ENCODE peak calls at places on chromosome 1, in ten cellular contexts. K is CD8-positive, alpha-beta T cell; Y is psoas muscle; G is transverse colon; L is KBM-7; H is EL; Q is head of caudate nucleus; W is activated effector memory CD4-positive, alpha-beta T cell treated with anti-CD3 and anti-CD28 coated beads, Interleukin-2, amount 50 U/mL, for 16 hours; Z is neural crest cell; F is activated T-cell treated with anti-CD3 and anti-CD28 coated beads, Interleukin-2, amount 50 U/mL, for 4 hours. R is an unnamed sample.

GRCh38 chr1:244075247-244075722 is 24.2 kb downstream of the ZBTB18 start:
- DNase-seq in K (no peak), Y (no peak), G (no peak), L (no peak), H (peak), Q (no peak), W (no peak), Z (no peak), F (no peak), R (no peak)

GRCh38 chr1:90836345-90836679 is 119.2 kb upstream of the BARHL2 start:
- DNase-seq in K (no peak), Y (no peak), G (no peak), L (no peak), H (no peak), Q (no peak), W (no peak), Z (no peak), F (no peak), R (no peak)

GRCh38 chr1:47437518-47438320 is at the start of gene FOXD2:
- DNase-seq in K (peak), Y (peak), G (peak), L (peak), H (peak), Q (no peak), W (peak), Z (peak), F (peak), R (peak)

GRCh38 chr1:44677201-44677520 is 2.6 kb downstream of the ARMH1 start:
- DNase-seq in K (no peak), Y (no peak), G (no peak), L (peak), H (peak), Q (no peak), W (no peak), Z (no peak), F (no peak), R (no peak)

GRCh38 chr1:43043695-43044094 is 85.0 kb upstream of the SLC2A1 start:
- DNase-seq in K (no peak), Y (no peak), G (no peak), L (no peak), H (no peak), Q (no peak), W (no peak), Z (no peak), F (no peak), R (no peak)

GRCh38 chr1:226820935-226821718 is 49.3 kb upstream of the PSEN2 start:
- DNase-seq in K (no peak), Y (peak), G (peak), L (no peak), H (peak), Q (peak), W (peak), Z (no peak), F (no peak), R (no peak)

GRCh38 chr1:154193821-154194220 is 1.9 kb upstream of the TPM3 start:
- DNase-seq in K (no peak), Y (peak), G (no peak), L (no peak), H (peak), Q (no peak), W (no peak), Z (no peak), F (no peak), R (no peak)

GRCh38 chr1:72000809-72001208 is 281.5 kb downstream of the NEGR1 start:
- DNase-seq in K (no peak), Y (no peak), G (no peak), L (peak), H (peak), Q (no peak), W (no peak), Z (no peak), F (no peak), R (peak)

GRCh38 chr1:65762081-65762862 is 30.4 kb upstream of the PDE4B start:
- DNase-seq in K (no peak), Y (no peak), G (no peak), L (no peak), H (peak), Q (no peak), W (no peak), Z (no peak), F (no peak), R (no peak)